ENCODE peak calls at places on chromosomes 6 and 20, in six cellular contexts. One of them, this sample, is unnamed.

GRCh38 chr6:20674664-20675063 is 140.4 kb downstream of the CDKAL1 start:
- DNase-seq in endodermal cell: no peak
- DNase-seq in neural progenitor cell: no peak
- DNase-seq in neural crest cell: no peak
- DNase-seq in mucosa of descending colon: no peak
- DNase-seq in thoracic aorta: no peak
- DNase-seq in this sample: no peak

GRCh38 chr6:111874030-111874425 is 776 bp upstream of the FYN start:
- DNase-seq in endodermal cell: no peak
- DNase-seq in neural progenitor cell: no peak
- DNase-seq in neural crest cell: no peak
- DNase-seq in mucosa of descending colon: no peak
- DNase-seq in thoracic aorta: no peak
- DNase-seq in this sample: no peak

GRCh38 chr20:54004397-54004940 is 65.9 kb downstream of the BCAS1 start:
- DNase-seq in endodermal cell: no peak
- DNase-seq in neural progenitor cell: no peak
- DNase-seq in neural crest cell: no peak
- DNase-seq in mucosa of descending colon: no peak
- DNase-seq in thoracic aorta: no peak
- DNase-seq in this sample: no peak

GRCh38 chr20:24095753-24096152 is 107.2 kb upstream of the GGTLC1 start:
- DNase-seq in endodermal cell: no peak
- DNase-seq in neural progenitor cell: no peak
- DNase-seq in neural crest cell: no peak
- DNase-seq in mucosa of descending colon: no peak
- DNase-seq in thoracic aorta: no peak
- DNase-seq in this sample: no peak

GRCh38 chr6:43983191-43983590 is 144.1 kb downstream of the MRPL14 start:
- DNase-seq in endodermal cell: peak
- DNase-seq in neural progenitor cell: no peak
- DNase-seq in neural crest cell: no peak
- DNase-seq in mucosa of descending colon: no peak
- DNase-seq in thoracic aorta: no peak
- DNase-seq in this sample: no peak

GRCh38 chr20:25058797-25059486 is 1.0 kb upstream of the ACSS1 start:
- DNase-seq in endodermal cell: peak
- DNase-seq in neural progenitor cell: peak
- DNase-seq in neural crest cell: no peak
- DNase-seq in mucosa of descending colon: peak
- DNase-seq in thoracic aorta: no peak
- DNase-seq in this sample: no peak

GRCh38 chr6:17907467-17908229 is 79.8 kb downstream of the KIF13A start:
- DNase-seq in endodermal cell: no peak
- DNase-seq in neural progenitor cell: no peak
- DNase-seq in neural crest cell: no peak
- DNase-seq in mucosa of descending colon: no peak
- DNase-seq in thoracic aorta: peak
- DNase-seq in this sample: peak

GRCh38 chr6:132118144-132118543 is 167.0 kb upstream of the CCN2 start:
- DNase-seq in endodermal cell: no peak
- DNase-seq in neural progenitor cell: no peak
- DNase-seq in neural crest cell: no peak
- DNase-seq in mucosa of descending colon: no peak
- DNase-seq in thoracic aorta: no peak
- DNase-seq in this sample: no peak

GRCh38 chr20:9301129-9302072 is 213.0 kb upstream of the LAMP5 start:
- DNase-seq in endodermal cell: no peak
- DNase-seq in neural progenitor cell: peak
- DNase-seq in neural crest cell: no peak
- DNase-seq in mucosa of descending colon: no peak
- DNase-seq in thoracic aorta: no peak
- DNase-seq in this sample: no peak

GRCh38 chr20:51749674-51750036 is 18.5 kb downstream of the ATP9A start:
- DNase-seq in endodermal cell: no peak
- DNase-seq in neural progenitor cell: no peak
- DNase-seq in neural crest cell: no peak
- DNase-seq in mucosa of descending colon: no peak
- DNase-seq in thoracic aorta: no peak
- DNase-seq in this sample: no peak

GRCh38 chr6:13813621-13814175 is 659 bp downstream of the MCUR1 start:
- DNase-seq in endodermal cell: peak
- DNase-seq in neural progenitor cell: peak
- DNase-seq in neural crest cell: peak
- DNase-seq in mucosa of descending colon: peak
- DNase-seq in thoracic aorta: peak
- DNase-seq in this sample: no peak

GRCh38 chr20:431012-431904 is 23.2 kb downstream of the RBCK1 start:
- DNase-seq in endodermal cell: peak
- DNase-seq in neural progenitor cell: peak
- DNase-seq in neural crest cell: peak
- DNase-seq in mucosa of descending colon: peak
- DNase-seq in thoracic aorta: no peak
- DNase-seq in this sample: peak

DNA sequence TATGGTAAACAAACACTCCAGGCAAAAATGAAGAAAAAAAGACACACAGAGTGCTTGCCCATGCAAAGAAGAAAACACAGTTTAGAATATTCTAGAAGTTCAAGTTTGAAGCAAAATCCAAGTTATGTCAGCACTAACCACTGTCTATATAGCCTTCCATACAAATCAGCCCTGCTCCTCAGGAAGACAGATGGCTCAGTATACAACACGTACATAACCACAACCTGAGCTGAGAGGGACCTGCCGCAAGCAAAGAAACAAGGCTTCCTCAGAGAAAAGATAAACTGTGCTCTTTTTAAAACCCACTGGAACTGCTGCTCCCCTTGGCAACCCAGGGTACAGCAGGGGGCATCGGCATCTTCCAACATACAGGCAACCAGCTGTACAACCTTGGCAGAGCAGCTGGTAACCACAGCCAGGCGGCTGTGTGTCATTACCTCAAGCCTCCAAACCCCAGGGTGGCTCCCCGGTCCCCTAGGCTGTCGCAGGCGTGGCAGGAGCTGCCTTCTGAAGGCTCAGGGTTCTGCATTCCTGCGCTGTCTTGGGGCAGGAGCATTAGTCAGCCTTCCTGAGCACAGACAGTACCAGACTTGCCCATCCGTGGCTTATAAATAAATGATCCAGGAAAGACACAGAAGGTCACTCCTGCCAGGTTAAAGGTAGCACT is 249.5 kb downstream of the ADGRG6 start:
- DNase-seq in endodermal cell: peak
- DNase-seq in neural progenitor cell: peak
- DNase-seq in neural crest cell: no peak
- DNase-seq in mucosa of descending colon: no peak
- DNase-seq in thoracic aorta: no peak
- DNase-seq in this sample: no peak
- TF ChIP-seq CTCF in endodermal cell: no peak
- TF ChIP-seq CTCF in neural progenitor cell: no peak
- TF ChIP-seq CTCF in neural crest cell: no peak
- TF ChIP-seq CTCF in mucosa of descending colon: no peak
- TF ChIP-seq CTCF in thoracic aorta: no peak
- TF ChIP-seq CTCF in this sample: peak

GRCh38 chr20:20465259-20465658 is 97.4 kb downstream of the INSM1 start:
- DNase-seq in endodermal cell: peak
- DNase-seq in neural progenitor cell: peak
- DNase-seq in neural crest cell: no peak
- DNase-seq in mucosa of descending colon: no peak
- DNase-seq in thoracic aorta: no peak
- DNase-seq in this sample: no peak
- TF ChIP-seq CTCF in endodermal cell: peak
- TF ChIP-seq CTCF in neural progenitor cell: peak
- TF ChIP-seq CTCF in neural crest cell: peak
- TF ChIP-seq CTCF in mucosa of descending colon: no peak
- TF ChIP-seq CTCF in thoracic aorta: no peak
- TF ChIP-seq CTCF in this sample: peak

GRCh38 chr20:11270566-11270965 is 596.8 kb upstream of the JAG1 start:
- DNase-seq in endodermal cell: peak
- DNase-seq in neural progenitor cell: peak
- DNase-seq in neural crest cell: no peak
- DNase-seq in mucosa of descending colon: no peak
- DNase-seq in thoracic aorta: no peak
- DNase-seq in this sample: no peak
- TF ChIP-seq CTCF in endodermal cell: no peak
- TF ChIP-seq CTCF in neural progenitor cell: no peak
- TF ChIP-seq CTCF in neural crest cell: no peak
- TF ChIP-seq CTCF in mucosa of descending colon: no peak
- TF ChIP-seq CTCF in thoracic aorta: no peak
- TF ChIP-seq CTCF in this sample: no peak

GRCh38 chr6:161836643-161837448 is 563.0 kb upstream of the AGPAT4 start:
- DNase-seq in endodermal cell: no peak
- DNase-seq in neural progenitor cell: no peak
- DNase-seq in neural crest cell: no peak
- DNase-seq in mucosa of descending colon: no peak
- DNase-seq in thoracic aorta: no peak
- DNase-seq in this sample: no peak
- TF ChIP-seq CTCF in endodermal cell: peak
- TF ChIP-seq CTCF in neural progenitor cell: peak
- TF ChIP-seq CTCF in neural crest cell: peak
- TF ChIP-seq CTCF in mucosa of descending colon: no peak
- TF ChIP-seq CTCF in thoracic aorta: no peak
- TF ChIP-seq CTCF in this sample: no peak